ENCODE peak calls at places on chromosomes 12 and 14, in eight cellular contexts. Q is bronchial epithelial cell, I is neural crest cell, B is breast epithelium, Y is endothelial cell, Z is AG09309, F is RWPE1, T is HFFc6. W is an unnamed sample.

GRCh38 chr12:131152587-131152986 is 198.9 kb downstream of the ADGRD1 start:
- DNase-seq in Q (no peak), I (no peak), B (no peak), Y (no peak), Z (no peak), F (no peak), T (no peak), W (peak)

GRCh38 chr12:101414533-101415119 is 7.1 kb upstream of the ARL1 start:
- DNase-seq in Q (peak), I (peak), B (no peak), Y (peak), Z (peak), F (peak), T (peak), W (no peak)

GRCh38 chr12:128228581-128228980 is 38.4 kb upstream of the TMEM132C start:
- DNase-seq in Q (no peak), I (no peak), B (no peak), Y (no peak), Z (no peak), F (no peak), T (no peak), W (no peak)

GRCh38 chr12:11795910-11796459 is 146.5 kb downstream of the ETV6 start:
- DNase-seq in Q (peak), I (no peak), B (no peak), Y (no peak), Z (no peak), F (peak), T (peak), W (no peak)

GRCh38 chr12:54300732-54301427 is at the start of gene NFE2:
- DNase-seq in Q (peak), I (peak), B (peak), Y (peak), Z (no peak), F (peak), T (peak), W (peak)

GRCh38 chr14:75487155-75487671 is 35.1 kb upstream of the BATF start:
- DNase-seq in Q (peak), I (no peak), B (no peak), Y (no peak), Z (no peak), F (peak), T (no peak), W (peak)

GRCh38 chr14:24261256-24261968 is 1.6 kb downstream of the TGM1 start:
- DNase-seq in Q (no peak), I (no peak), B (no peak), Y (no peak), Z (no peak), F (no peak), T (no peak), W (no peak)

GRCh38 chr14:65927871-65928270 is 515.3 kb downstream of the FUT8 start:
- DNase-seq in Q (no peak), I (no peak), B (no peak), Y (no peak), Z (no peak), F (no peak), T (no peak), W (peak)

GRCh38 chr12:89384050-89384749 is 31.9 kb upstream of the DUSP6 start:
- DNase-seq in Q (peak), I (no peak), B (peak), Y (peak), Z (peak), F (peak), T (peak), W (no peak)

GRCh38 chr14:44316647-44317432 is 190.2 kb downstream of the FSCB start:
- DNase-seq in Q (peak), I (no peak), B (no peak), Y (no peak), Z (peak), F (peak), T (peak), W (no peak)

GRCh38 chr14:95555053-95555452 is 20.2 kb downstream of the GLRX5 start:
- DNase-seq in Q (no peak), I (no peak), B (no peak), Y (no peak), Z (no peak), F (no peak), T (no peak), W (no peak)

GRCh38 chr12:52204931-52205505 is 13.2 kb upstream of the KRT80 start:
- DNase-seq in Q (no peak), I (no peak), B (peak), Y (no peak), Z (no peak), F (no peak), T (no peak), W (no peak)

GRCh38 chr14:93430889-93431670 is at the start of gene UNC79:
- DNase-seq in Q (no peak), I (peak), B (no peak), Y (peak), Z (no peak), F (no peak), T (no peak), W (no peak)

GRCh38 chr14:60232185-60232584 is 16.8 kb upstream of the PPM1A start:
- DNase-seq in Q (no peak), I (no peak), B (no peak), Y (no peak), Z (no peak), F (no peak), T (no peak), W (no peak)

GRCh38 chr12:107525063-107525718 is 160.4 kb upstream of the PWP1 start:
- DNase-seq in Q (no peak), I (no peak), B (no peak), Y (no peak), Z (no peak), F (no peak), T (no peak), W (no peak)

GRCh38 chr12:10497602-10498001 is 8.1 kb upstream of the EIF2S3B start:
- DNase-seq in Q (no peak), I (no peak), B (no peak), Y (no peak), Z (no peak), F (no peak), T (no peak), W (no peak)

GRCh38 chr12:128829870-128830504 is 6.2 kb upstream of the SLC15A4 start:
- DNase-seq in Q (peak), I (no peak), B (no peak), Y (no peak), Z (no peak), F (no peak), T (no peak), W (no peak)

GRCh38 chr12:46209914-46210834 is 58.7 kb downstream of the SLC38A1 start:
- DNase-seq in Q (peak), I (no peak), B (peak), Y (no peak), Z (no peak), F (peak), T (no peak), W (no peak)

GRCh38 chr14:100544506-100545141 is 42.6 kb downstream of the BEGAIN start:
- DNase-seq in Q (no peak), I (no peak), B (no peak), Y (no peak), Z (no peak), F (no peak), T (no peak), W (no peak)

GRCh38 chr14:68771631-68772030 is 21.2 kb downstream of the ZFP36L1 start:
- DNase-seq in Q (no peak), I (no peak), B (no peak), Y (peak), Z (no peak), F (no peak), T (no peak), W (no peak)

GRCh38 chr12:46907791-46908190 is 82.0 kb upstream of the SLC38A4 start:
- DNase-seq in Q (no peak), I (no peak), B (no peak), Y (no peak), Z (no peak), F (no peak), T (no peak), W (no peak)

GRCh38 chr12:104578453-104578852 is 121.7 kb downstream of the CHST11 start:
- DNase-seq in Q (peak), I (no peak), B (no peak), Y (no peak), Z (peak), F (no peak), T (peak), W (no peak)

GRCh38 chr14:98964171-98964570 is 307.8 kb downstream of the BCL11B start:
- DNase-seq in Q (no peak), I (no peak), B (no peak), Y (no peak), Z (no peak), F (no peak), T (no peak), W (no peak)

GRCh38 chr12:95548539-95549391 is 2.5 kb downstream of the USP44 start:
- DNase-seq in Q (no peak), I (peak), B (no peak), Y (peak), Z (no peak), F (peak), T (no peak), W (no peak)

GRCh38 chr12:8088574-8088973 is 6.5 kb downstream of the NECAP1 start:
- DNase-seq in Q (no peak), I (no peak), B (no peak), Y (no peak), Z (no peak), F (no peak), T (no peak), W (no peak)

GRCh38 chr14:47278233-47278842 is 397.1 kb downstream of the MDGA2 start:
- DNase-seq in Q (peak), I (peak), B (no peak), Y (peak), Z (no peak), F (peak), T (no peak), W (no peak)

GRCh38 chr12:70246580-70246979 is 3.3 kb downstream of the CNOT2 start:
- DNase-seq in Q (no peak), I (no peak), B (no peak), Y (no peak), Z (no peak), F (no peak), T (peak), W (no peak)

DNA sequence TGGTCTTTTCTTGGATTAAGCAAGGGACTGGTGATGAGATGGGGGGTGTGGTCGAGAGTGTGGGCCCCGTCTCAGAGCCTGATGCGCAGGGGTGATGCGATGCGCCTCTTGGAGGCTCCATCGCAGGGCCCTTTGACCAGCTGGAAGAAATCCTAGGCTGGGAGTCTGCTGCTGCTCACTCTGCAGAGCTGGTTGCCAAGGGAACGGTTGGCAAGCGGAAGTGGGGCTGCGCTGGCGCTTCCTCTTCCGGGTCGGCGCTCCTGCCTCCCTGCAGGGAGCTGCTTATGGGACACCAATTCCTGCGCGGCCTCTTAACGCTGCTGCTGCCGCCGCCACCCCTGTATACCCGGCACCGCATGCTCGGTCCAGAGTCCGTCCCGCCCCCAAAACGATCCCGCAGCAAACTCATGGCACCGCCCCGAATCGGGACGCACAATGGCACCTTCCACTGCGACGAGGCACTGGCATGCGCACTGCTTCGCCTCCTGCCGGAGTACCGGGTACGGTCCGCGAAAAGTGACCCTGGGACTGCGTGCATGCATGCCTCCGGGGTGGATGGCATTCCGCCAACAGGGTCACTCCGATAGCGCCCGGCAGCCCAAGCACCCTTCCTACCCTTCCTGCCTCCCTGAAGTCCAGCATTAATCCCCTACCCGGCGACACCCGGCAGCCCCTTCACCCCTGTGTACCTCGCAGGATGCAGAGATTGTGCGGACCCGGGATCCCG is at the start of gene MYG1:
- DNase-seq in Q (peak), I (peak), B (peak), Y (peak), Z (no peak), F (peak), T (peak), W (peak)
- TF ChIP-seq CTCF in Q (peak), I (peak), B (no peak), Y (no peak), Z (peak), F (no peak), T (no peak), W (peak)

GRCh38 chr12:57487597-57488396 is at the start of gene MARS1:
- DNase-seq in Q (peak), I (peak), B (peak), Y (peak), Z (peak), F (peak), T (peak), W (peak)
- TF ChIP-seq CTCF in Q (peak), I (no peak), B (no peak), Y (no peak), Z (no peak), F (peak), T (no peak), W (no peak)

GRCh38 chr12:90978117-90978770 is 23.3 kb upstream of the CCER1 start:
- DNase-seq in Q (peak), I (no peak), B (no peak), Y (no peak), Z (peak), F (peak), T (peak), W (no peak)
- TF ChIP-seq CTCF in Q (peak), I (peak), B (peak), Y (peak), Z (peak), F (peak), T (peak), W (peak)

GRCh38 chr14:87046960-87047359 is 946.0 kb downstream of the GALC start:
- DNase-seq in Q (no peak), I (no peak), B (no peak), Y (no peak), Z (no peak), F (no peak), T (no peak), W (no peak)

GRCh38 chr14:87055007-87055406 is 938.0 kb downstream of the GALC start:
- DNase-seq in Q (no peak), I (no peak), B (no peak), Y (no peak), Z (no peak), F (no peak), T (no peak), W (no peak)

GRCh38 chr14:87045956-87046355 is 947.0 kb downstream of the GALC start:
- DNase-seq in Q (no peak), I (no peak), B (no peak), Y (no peak), Z (no peak), F (no peak), T (no peak), W (no peak)

GRCh38 chr14:87052646-87053225 is 940.2 kb downstream of the GALC start:
- DNase-seq in Q (no peak), I (no peak), B (no peak), Y (no peak), Z (no peak), F (no peak), T (no peak), W (no peak)

DNA sequence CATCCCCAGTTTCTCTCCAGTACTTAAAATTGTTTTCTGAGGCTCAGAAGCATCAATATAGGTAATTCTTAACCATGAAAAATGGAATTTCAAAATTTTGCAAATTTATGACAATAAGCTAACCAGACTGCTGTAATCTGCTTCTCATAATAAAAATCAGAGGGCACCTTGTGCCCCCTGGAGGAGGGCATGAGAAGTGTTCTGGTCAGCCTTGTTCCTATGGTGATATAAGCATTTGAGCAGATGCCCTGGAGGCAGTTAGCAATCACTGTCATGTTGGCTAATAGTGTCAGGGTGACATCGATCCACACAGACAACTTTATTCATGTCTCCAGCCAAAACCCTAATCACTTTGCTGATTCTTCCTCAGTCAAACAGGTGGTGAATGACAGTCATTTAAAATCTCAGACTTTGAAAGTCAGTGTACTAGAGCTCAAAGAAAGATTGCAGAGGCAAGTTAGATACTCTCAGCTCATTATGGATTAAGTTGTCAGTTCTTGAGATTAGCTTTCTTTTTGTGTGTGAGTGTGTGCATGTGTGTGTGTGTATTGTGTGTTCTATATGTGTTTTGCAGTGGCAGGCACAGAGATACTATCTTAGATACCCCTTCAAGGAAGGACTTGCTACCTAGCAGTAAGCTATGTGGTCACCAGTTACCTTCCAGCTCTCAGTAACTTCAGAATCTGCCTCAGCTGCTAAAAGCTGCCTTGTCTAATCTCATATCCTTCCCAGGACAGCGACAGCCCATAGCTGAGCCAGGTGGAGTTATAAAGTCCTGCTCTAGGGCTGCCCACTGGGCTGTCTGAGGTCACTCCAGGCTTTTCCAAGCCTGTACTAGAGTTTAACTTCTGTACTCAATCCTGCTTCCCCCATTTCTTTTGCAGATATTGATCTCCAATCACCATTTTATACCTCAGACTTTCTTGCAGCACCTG is 942.8 kb downstream of the GALC start:
- DNase-seq in Q (peak), I (peak), B (no peak), Y (peak), Z (peak), F (peak), T (peak), W (no peak)
- TF ChIP-seq CTCF in Q (peak), I (peak), B (no peak), Y (peak), Z (peak), F (no peak), T (peak), W (peak)

GRCh38 chr12:45122776-45123380 is 72.0 kb upstream of the DBX2 start:
- DNase-seq in Q (peak), I (no peak), B (no peak), Y (peak), Z (no peak), F (peak), T (peak), W (no peak)
- TF ChIP-seq CTCF in Q (peak), I (peak), B (no peak), Y (no peak), Z (peak), F (peak), T (peak), W (peak)

DNA sequence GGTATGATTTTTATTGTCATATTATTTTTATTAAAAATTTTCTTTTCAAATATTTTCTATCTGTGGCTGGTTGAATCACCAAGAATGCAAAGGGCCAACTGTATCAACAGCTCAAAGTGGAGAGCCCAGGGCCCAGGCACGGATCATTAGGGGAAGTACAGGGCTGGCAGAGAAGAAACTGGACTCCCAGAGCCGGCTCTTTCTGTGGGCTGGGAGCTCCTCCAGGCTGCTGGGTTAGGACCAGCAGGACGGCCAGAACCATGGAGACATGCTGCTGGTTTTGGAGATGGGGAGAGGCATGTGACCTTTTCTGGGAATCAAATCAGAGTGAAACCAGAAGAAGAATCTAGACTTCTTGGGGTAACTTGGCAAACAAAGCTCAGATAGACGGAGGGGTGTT is 220.5 kb downstream of the CACNA1C start:
- DNase-seq in Q (no peak), I (no peak), B (no peak), Y (no peak), Z (no peak), F (no peak), T (peak), W (no peak)
- TF ChIP-seq CTCF in Q (no peak), I (no peak), B (no peak), Y (no peak), Z (peak), F (no peak), T (peak), W (peak)

W was measured in osteocyte.